ENCODE peak calls at places on chromosomes 3 and 15, in four cellular contexts. One of them, this sample, is unnamed.

GRCh38 chr3:99570061-99570460 is 68.3 kb upstream of the COL8A1 start:
- DNase-seq in WTC11: no peak
- DNase-seq in HepG2: no peak
- DNase-seq in K562: no peak
- DNase-seq in this sample: no peak

GRCh38 chr3:24829011-24829581 is 334.4 kb upstream of the THRB start:
- DNase-seq in HepG2: no peak
- DNase-seq in WTC11: peak
- DNase-seq in K562: no peak
- DNase-seq in this sample: no peak

GRCh38 chr3:72346526-72346926 is 501.7 kb downstream of the SHQ1 start:
- DNase-seq in WTC11: no peak
- DNase-seq in HepG2: no peak
- DNase-seq in K562: no peak
- DNase-seq in this sample: no peak

GRCh38 chr15:99211926-99212325 is 37.5 kb downstream of the TTC23 start:
- DNase-seq in K562: no peak
- DNase-seq in WTC11: no peak
- DNase-seq in HepG2: no peak
- DNase-seq in this sample: no peak

GRCh38 chr3:10283638-10284037 is 9.1 kb downstream of the GHRL start:
- DNase-seq in HepG2: no peak
- DNase-seq in K562: no peak
- DNase-seq in WTC11: no peak
- DNase-seq in this sample: no peak

GRCh38 chr3:20462723-20463122 is 276.7 kb upstream of the SGO1 start:
- DNase-seq in K562: no peak
- DNase-seq in WTC11: no peak
- DNase-seq in HepG2: no peak
- DNase-seq in this sample: no peak

GRCh38 chr3:139112230-139112558 is 67.5 kb upstream of the PRR23C start:
- DNase-seq in HepG2: no peak
- DNase-seq in K562: no peak
- DNase-seq in WTC11: no peak
- DNase-seq in this sample: no peak

GRCh38 chr15:48283361-48284157 is 47.7 kb upstream of the DUT start:
- DNase-seq in K562: no peak
- DNase-seq in WTC11: no peak
- DNase-seq in HepG2: peak
- DNase-seq in this sample: no peak

GRCh38 chr3:64223809-64224570 is 1.3 kb downstream of the PRICKLE2 start:
- DNase-seq in WTC11: no peak
- DNase-seq in HepG2: no peak
- DNase-seq in K562: no peak
- DNase-seq in this sample: no peak

GRCh38 chr15:45064386-45064785 is 41.4 kb downstream of the SORD start:
- DNase-seq in K562: no peak
- DNase-seq in HepG2: peak
- DNase-seq in WTC11: no peak
- DNase-seq in this sample: no peak

DNA sequence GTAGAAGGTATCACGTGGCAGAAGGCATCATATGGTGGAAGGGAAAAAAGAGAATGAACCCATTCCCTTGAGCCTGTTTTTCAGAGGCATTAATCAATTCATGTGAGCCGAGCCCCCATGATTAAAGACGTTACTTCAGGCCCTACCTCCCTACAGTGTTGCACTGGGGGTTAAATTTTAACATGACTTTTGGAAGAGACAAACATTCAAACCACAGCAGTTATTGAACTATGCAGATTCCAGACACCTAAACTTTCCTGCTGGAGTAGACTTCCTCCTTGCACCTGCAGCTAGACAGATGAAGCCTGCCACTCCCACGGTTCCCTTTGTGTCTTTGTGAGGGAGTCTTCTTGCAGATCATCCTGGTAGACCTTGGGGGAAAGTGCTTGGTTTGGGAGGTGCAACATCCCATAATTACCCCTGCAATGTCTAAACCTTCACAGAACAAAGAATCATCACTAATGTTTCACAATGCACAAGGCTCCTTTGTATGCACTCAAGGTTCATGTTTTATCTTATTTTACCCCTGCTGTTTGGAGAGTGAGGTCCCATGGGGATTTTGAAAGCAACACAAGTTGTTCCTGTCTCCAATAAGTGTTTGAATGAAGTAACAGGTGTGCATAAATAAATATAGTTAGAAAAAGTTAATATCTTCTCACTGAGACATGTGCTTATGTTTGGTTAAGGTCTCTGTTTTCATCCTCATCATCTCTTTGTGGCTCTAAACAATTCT is 64.9 kb upstream of the XCR1 start:
- DNase-seq in WTC11: no peak
- DNase-seq in HepG2: no peak
- DNase-seq in K562: no peak
- DNase-seq in this sample: no peak
- TF ChIP-seq CREM in WTC11: no peak
- TF ChIP-seq CREM in HepG2: no peak
- TF ChIP-seq CREM in K562: no peak
- TF ChIP-seq CREM in this sample: no peak

GRCh38 chr3:52121813-52122212 is 32.4 kb downstream of the POC1A start:
- DNase-seq in K562: no peak
- DNase-seq in HepG2: no peak
- DNase-seq in WTC11: no peak
- DNase-seq in this sample: no peak

GRCh38 chr3:52120576-52121458 is 33.4 kb downstream of the POC1A start:
- DNase-seq in WTC11: no peak
- DNase-seq in HepG2: no peak
- DNase-seq in K562: no peak
- DNase-seq in this sample: no peak

GRCh38 chr3:52119826-52120225 is 34.4 kb downstream of the POC1A start:
- DNase-seq in K562: no peak
- DNase-seq in HepG2: no peak
- DNase-seq in WTC11: no peak
- DNase-seq in this sample: no peak

GRCh38 chr3:52122491-52122890 is 31.7 kb downstream of the POC1A start:
- DNase-seq in HepG2: no peak
- DNase-seq in WTC11: no peak
- DNase-seq in K562: no peak
- DNase-seq in this sample: no peak

GRCh38 chr3:52121459-52121795 is 32.8 kb downstream of the POC1A start:
- DNase-seq in K562: no peak
- DNase-seq in WTC11: no peak
- DNase-seq in HepG2: no peak
- DNase-seq in this sample: no peak
- TF ChIP-seq CREM in K562: no peak
- TF ChIP-seq CREM in WTC11: no peak
- TF ChIP-seq CREM in HepG2: no peak
- TF ChIP-seq CREM in this sample: no peak

DNA sequence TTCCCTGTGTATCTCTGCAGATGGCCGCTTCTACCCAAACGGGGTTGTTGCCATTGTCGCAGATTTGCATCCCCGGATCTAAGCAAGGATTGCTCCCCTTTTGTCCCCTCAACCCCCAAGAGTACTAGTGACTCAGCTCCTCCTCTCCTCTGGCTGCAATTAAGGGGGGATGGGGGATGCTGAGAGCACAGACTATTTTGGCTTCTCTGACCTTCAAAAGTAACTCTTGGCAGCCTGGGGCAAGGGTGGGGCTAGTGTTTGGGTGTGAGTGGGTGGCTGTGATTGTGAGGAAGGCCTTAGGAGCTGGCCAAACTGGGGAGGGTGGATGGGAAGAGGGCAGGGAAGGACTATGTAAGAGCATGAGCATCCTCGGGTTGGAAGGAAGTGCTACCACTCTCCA is 1.2 kb upstream of the MAP1A start:
- DNase-seq in K562: peak
- DNase-seq in HepG2: no peak
- DNase-seq in WTC11: no peak
- DNase-seq in this sample: no peak
- TF ChIP-seq CREM in K562: no peak
- TF ChIP-seq CREM in HepG2: no peak
- TF ChIP-seq CREM in WTC11: no peak
- TF ChIP-seq CREM in this sample: no peak

DNA sequence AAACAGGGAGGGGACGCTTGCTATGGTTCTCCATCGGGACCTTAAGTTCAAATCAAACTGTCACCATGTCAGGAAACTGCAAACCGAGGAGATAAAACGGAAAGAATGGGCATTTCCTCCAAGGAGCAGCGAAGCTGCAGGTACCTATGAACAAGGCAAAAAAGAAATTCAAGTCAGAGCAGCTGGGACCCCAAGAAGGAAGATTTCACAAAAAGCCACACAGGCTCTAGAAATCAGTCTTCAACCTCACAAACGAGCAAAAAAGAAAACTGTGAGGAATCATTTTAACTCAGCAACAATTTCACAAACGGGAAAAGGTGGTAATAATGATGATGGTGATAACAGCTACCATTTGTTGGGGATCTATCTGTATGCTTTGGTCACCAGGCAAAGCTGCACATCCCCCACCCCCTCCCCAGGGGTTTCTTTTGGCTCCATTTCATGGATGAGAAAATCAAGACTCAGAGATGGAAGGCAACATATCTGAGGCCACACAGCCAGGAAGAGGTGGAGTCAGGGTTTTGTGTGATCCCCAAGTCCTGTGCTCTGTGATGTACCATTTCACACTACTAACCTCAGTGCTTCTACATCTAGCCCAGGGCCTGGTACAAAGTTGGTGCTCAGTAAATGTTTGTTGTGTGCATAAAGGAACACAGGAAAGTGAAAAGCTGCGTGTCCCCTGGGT is 109.9 kb downstream of the IQSEC1 start:
- DNase-seq in K562: no peak
- DNase-seq in HepG2: no peak
- DNase-seq in WTC11: no peak
- DNase-seq in this sample: no peak
- TF ChIP-seq CREM in K562: no peak
- TF ChIP-seq CREM in HepG2: no peak
- TF ChIP-seq CREM in WTC11: no peak
- TF ChIP-seq CREM in this sample: no peak

GRCh38 chr15:70580958-70581357 is 182.4 kb downstream of the UACA start:
- DNase-seq in HepG2: no peak
- DNase-seq in WTC11: no peak
- DNase-seq in K562: no peak
- DNase-seq in this sample: no peak
- TF ChIP-seq CREM in HepG2: no peak
- TF ChIP-seq CREM in WTC11: no peak
- TF ChIP-seq CREM in K562: no peak
- TF ChIP-seq CREM in this sample: no peak

GRCh38 chr3:8298021-8298954 is 203.3 kb upstream of the LMCD1 start:
- DNase-seq in HepG2: no peak
- DNase-seq in K562: no peak
- DNase-seq in WTC11: no peak
- DNase-seq in this sample: no peak

GRCh38 chr3:8303466-8303865 is 198.2 kb upstream of the LMCD1 start:
- DNase-seq in WTC11: no peak
- DNase-seq in K562: no peak
- DNase-seq in HepG2: no peak
- DNase-seq in this sample: no peak

GRCh38 chr3:8305371-8305770 is 196.3 kb upstream of the LMCD1 start:
- DNase-seq in WTC11: no peak
- DNase-seq in HepG2: no peak
- DNase-seq in K562: no peak
- DNase-seq in this sample: no peak

GRCh38 chr3:8307545-8308110 is 194.0 kb upstream of the LMCD1 start:
- DNase-seq in WTC11: no peak
- DNase-seq in K562: no peak
- DNase-seq in HepG2: no peak
- DNase-seq in this sample: no peak

GRCh38 chr3:8301977-8302589 is 199.5 kb upstream of the LMCD1 start:
- DNase-seq in K562: peak
- DNase-seq in WTC11: no peak
- DNase-seq in HepG2: peak
- DNase-seq in this sample: no peak
- TF ChIP-seq CREM in K562: no peak
- TF ChIP-seq CREM in WTC11: no peak
- TF ChIP-seq CREM in HepG2: no peak
- TF ChIP-seq CREM in this sample: no peak

GRCh38 chr3:188122571-188123169 is 31.3 kb upstream of the LPP start:
- DNase-seq in HepG2: peak
- DNase-seq in K562: no peak
- DNase-seq in WTC11: no peak
- DNase-seq in this sample: no peak
- TF ChIP-seq CREM in HepG2: no peak
- TF ChIP-seq CREM in K562: no peak
- TF ChIP-seq CREM in WTC11: no peak
- TF ChIP-seq CREM in this sample: no peak

GRCh38 chr3:196666001-196666867 is 26.7 kb downstream of the NRROS start:
- DNase-seq in WTC11: peak
- DNase-seq in K562: no peak
- DNase-seq in HepG2: peak
- DNase-seq in this sample: no peak
- TF ChIP-seq CREM in WTC11: no peak
- TF ChIP-seq CREM in K562: no peak
- TF ChIP-seq CREM in HepG2: peak
- TF ChIP-seq CREM in this sample: no peak

GRCh38 chr3:113147608-113148306 is 63.6 kb upstream of the BOC start:
- DNase-seq in K562: no peak
- DNase-seq in WTC11: no peak
- DNase-seq in HepG2: no peak
- DNase-seq in this sample: no peak

GRCh38 chr3:113150253-113150652 is 61.1 kb upstream of the BOC start:
- DNase-seq in WTC11: no peak
- DNase-seq in HepG2: no peak
- DNase-seq in K562: no peak
- DNase-seq in this sample: no peak

GRCh38 chr3:113151475-113152031 is 59.8 kb upstream of the BOC start:
- DNase-seq in WTC11: no peak
- DNase-seq in K562: no peak
- DNase-seq in HepG2: no peak
- DNase-seq in this sample: no peak

GRCh38 chr3:113148814-113149213 is 62.5 kb upstream of the BOC start:
- DNase-seq in K562: no peak
- DNase-seq in WTC11: no peak
- DNase-seq in HepG2: no peak
- DNase-seq in this sample: no peak

DNA sequence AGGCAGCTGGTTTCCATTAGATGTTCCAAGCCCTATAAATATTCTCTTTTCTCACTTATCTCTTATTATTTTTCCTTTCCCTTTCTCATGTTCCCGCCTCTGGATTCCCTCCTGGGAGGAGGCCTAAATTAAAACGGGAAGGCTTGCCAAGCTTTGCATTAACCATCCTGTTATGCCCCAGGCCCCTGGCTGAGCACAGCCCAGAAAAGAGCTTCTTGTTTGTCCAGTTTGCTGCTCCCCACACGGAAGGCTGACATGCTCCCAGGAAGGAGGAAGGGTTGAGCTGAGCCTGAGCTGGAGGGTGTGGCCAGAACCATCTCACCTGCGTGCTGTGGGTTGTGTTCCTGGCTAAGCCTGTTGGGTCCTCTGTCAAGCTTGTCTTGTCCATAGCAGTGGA is 63.1 kb upstream of the BOC start:
- DNase-seq in WTC11: no peak
- DNase-seq in HepG2: no peak
- DNase-seq in K562: no peak
- DNase-seq in this sample: no peak
- TF ChIP-seq CREM in WTC11: no peak
- TF ChIP-seq CREM in HepG2: no peak
- TF ChIP-seq CREM in K562: no peak
- TF ChIP-seq CREM in this sample: no peak

This sample was measured in GM12878.